ENCODE peak calls at places on chromosomes 4 and X, in ten cellular contexts. One of them, this sample, is unnamed.

GRCh38 chrX:55715847-55716246 is 1.7 kb upstream of the RRAGB start:
- ATAC-seq in left lobe of liver: no peak
- ATAC-seq in pancreas: no peak
- ATAC-seq in naive thymus-derived CD4-positive, alpha-beta T cell: no peak
- ATAC-seq in thoracic aorta: no peak
- ATAC-seq in upper lobe of left lung: no peak
- ATAC-seq in activated T-cell treated with anti-CD3 and anti-CD28 coated beads, Interleukin-2, amount 50 U/mL, for 72 hours: no peak
- ATAC-seq in effector memory CD8-positive, alpha-beta T cell: no peak
- ATAC-seq in T-cell: no peak
- ATAC-seq in right cardiac atrium: no peak
- ATAC-seq in this sample: no peak

GRCh38 chr4:6595897-6596537 is 21.0 kb downstream of the MAN2B2 start:
- ATAC-seq in upper lobe of left lung: peak; percentile 5
- ATAC-seq in naive thymus-derived CD4-positive, alpha-beta T cell: peak; percentile 15
- ATAC-seq in left lobe of liver: no peak
- ATAC-seq in activated T-cell treated with anti-CD3 and anti-CD28 coated beads, Interleukin-2, amount 50 U/mL, for 72 hours: no peak
- ATAC-seq in T-cell: no peak
- ATAC-seq in thoracic aorta: no peak
- ATAC-seq in effector memory CD8-positive, alpha-beta T cell: no peak
- ATAC-seq in pancreas: no peak
- ATAC-seq in right cardiac atrium: no peak
- ATAC-seq in this sample: no peak

GRCh38 chr4:26959654-26960047 is 99.0 kb downstream of the STIM2 start:
- ATAC-seq in effector memory CD8-positive, alpha-beta T cell: no peak
- ATAC-seq in naive thymus-derived CD4-positive, alpha-beta T cell: peak; percentile 52
- ATAC-seq in right cardiac atrium: no peak
- ATAC-seq in upper lobe of left lung: no peak
- ATAC-seq in pancreas: no peak
- ATAC-seq in T-cell: no peak
- ATAC-seq in thoracic aorta: no peak
- ATAC-seq in left lobe of liver: no peak
- ATAC-seq in activated T-cell treated with anti-CD3 and anti-CD28 coated beads, Interleukin-2, amount 50 U/mL, for 72 hours: peak; percentile 12
- ATAC-seq in this sample: no peak

GRCh38 chr4:173934201-173934600 is 349.3 kb downstream of the FBXO8 start:
- ATAC-seq in activated T-cell treated with anti-CD3 and anti-CD28 coated beads, Interleukin-2, amount 50 U/mL, for 72 hours: no peak
- ATAC-seq in upper lobe of left lung: no peak
- ATAC-seq in T-cell: no peak
- ATAC-seq in left lobe of liver: no peak
- ATAC-seq in thoracic aorta: no peak
- ATAC-seq in effector memory CD8-positive, alpha-beta T cell: no peak
- ATAC-seq in right cardiac atrium: no peak
- ATAC-seq in pancreas: no peak
- ATAC-seq in naive thymus-derived CD4-positive, alpha-beta T cell: no peak
- ATAC-seq in this sample: no peak

GRCh38 chrX:98057176-98057575 is 1173.5 kb downstream of the RPA4 start:
- ATAC-seq in upper lobe of left lung: no peak
- ATAC-seq in T-cell: no peak
- ATAC-seq in right cardiac atrium: no peak
- ATAC-seq in naive thymus-derived CD4-positive, alpha-beta T cell: no peak
- ATAC-seq in thoracic aorta: no peak
- ATAC-seq in effector memory CD8-positive, alpha-beta T cell: no peak
- ATAC-seq in left lobe of liver: no peak
- ATAC-seq in activated T-cell treated with anti-CD3 and anti-CD28 coated beads, Interleukin-2, amount 50 U/mL, for 72 hours: no peak
- ATAC-seq in pancreas: no peak
- ATAC-seq in this sample: no peak

GRCh38 chr4:128735714-128736113 is 73.8 kb upstream of the JADE1 start:
- ATAC-seq in upper lobe of left lung: no peak
- ATAC-seq in effector memory CD8-positive, alpha-beta T cell: no peak
- ATAC-seq in pancreas: no peak
- ATAC-seq in thoracic aorta: no peak
- ATAC-seq in left lobe of liver: no peak
- ATAC-seq in right cardiac atrium: no peak
- ATAC-seq in activated T-cell treated with anti-CD3 and anti-CD28 coated beads, Interleukin-2, amount 50 U/mL, for 72 hours: no peak
- ATAC-seq in naive thymus-derived CD4-positive, alpha-beta T cell: no peak
- ATAC-seq in T-cell: no peak
- ATAC-seq in this sample: no peak

GRCh38 chrX:41009816-41010187 is 75.4 kb upstream of the USP9X start:
- ATAC-seq in naive thymus-derived CD4-positive, alpha-beta T cell: no peak
- ATAC-seq in right cardiac atrium: peak; percentile 53
- ATAC-seq in left lobe of liver: no peak
- ATAC-seq in upper lobe of left lung: peak; percentile 57
- ATAC-seq in effector memory CD8-positive, alpha-beta T cell: no peak
- ATAC-seq in activated T-cell treated with anti-CD3 and anti-CD28 coated beads, Interleukin-2, amount 50 U/mL, for 72 hours: peak; percentile 47
- ATAC-seq in T-cell: no peak
- ATAC-seq in thoracic aorta: no peak
- ATAC-seq in pancreas: peak; percentile 69
- ATAC-seq in this sample: peak; percentile 30

GRCh38 chr4:139245590-139245989 is 34.4 kb downstream of the MGARP start:
- ATAC-seq in naive thymus-derived CD4-positive, alpha-beta T cell: no peak
- ATAC-seq in activated T-cell treated with anti-CD3 and anti-CD28 coated beads, Interleukin-2, amount 50 U/mL, for 72 hours: no peak
- ATAC-seq in pancreas: no peak
- ATAC-seq in thoracic aorta: no peak
- ATAC-seq in effector memory CD8-positive, alpha-beta T cell: no peak
- ATAC-seq in right cardiac atrium: no peak
- ATAC-seq in upper lobe of left lung: no peak
- ATAC-seq in T-cell: no peak
- ATAC-seq in left lobe of liver: no peak
- ATAC-seq in this sample: no peak

GRCh38 chr4:130124066-130124465 is 1028.1 kb downstream of the C4orf33 start:
- ATAC-seq in thoracic aorta: no peak
- ATAC-seq in naive thymus-derived CD4-positive, alpha-beta T cell: no peak
- ATAC-seq in upper lobe of left lung: no peak
- ATAC-seq in left lobe of liver: no peak
- ATAC-seq in T-cell: no peak
- ATAC-seq in effector memory CD8-positive, alpha-beta T cell: no peak
- ATAC-seq in activated T-cell treated with anti-CD3 and anti-CD28 coated beads, Interleukin-2, amount 50 U/mL, for 72 hours: no peak
- ATAC-seq in right cardiac atrium: no peak
- ATAC-seq in pancreas: no peak
- ATAC-seq in this sample: no peak

GRCh38 chrX:119467433-119467832 is 811 bp upstream of the SLC25A5 start:
- ATAC-seq in right cardiac atrium: no peak
- ATAC-seq in upper lobe of left lung: no peak
- ATAC-seq in pancreas: peak; percentile 2
- ATAC-seq in naive thymus-derived CD4-positive, alpha-beta T cell: no peak
- ATAC-seq in T-cell: no peak
- ATAC-seq in left lobe of liver: peak; percentile 30
- ATAC-seq in effector memory CD8-positive, alpha-beta T cell: no peak
- ATAC-seq in activated T-cell treated with anti-CD3 and anti-CD28 coated beads, Interleukin-2, amount 50 U/mL, for 72 hours: no peak
- ATAC-seq in thoracic aorta: no peak
- ATAC-seq in this sample: no peak

GRCh38 chr4:173943547-173943946 is 339.9 kb downstream of the FBXO8 start:
- ATAC-seq in thoracic aorta: no peak
- ATAC-seq in T-cell: no peak
- ATAC-seq in naive thymus-derived CD4-positive, alpha-beta T cell: peak; percentile 56
- ATAC-seq in left lobe of liver: no peak
- ATAC-seq in activated T-cell treated with anti-CD3 and anti-CD28 coated beads, Interleukin-2, amount 50 U/mL, for 72 hours: no peak
- ATAC-seq in pancreas: no peak
- ATAC-seq in right cardiac atrium: no peak
- ATAC-seq in upper lobe of left lung: no peak
- ATAC-seq in effector memory CD8-positive, alpha-beta T cell: no peak
- ATAC-seq in this sample: no peak

GRCh38 chrX:48893556-48894348 is 3.8 kb downstream of the TIMM17B start:
- ATAC-seq in activated T-cell treated with anti-CD3 and anti-CD28 coated beads, Interleukin-2, amount 50 U/mL, for 72 hours: no peak
- ATAC-seq in T-cell: no peak
- ATAC-seq in naive thymus-derived CD4-positive, alpha-beta T cell: no peak
- ATAC-seq in upper lobe of left lung: no peak
- ATAC-seq in effector memory CD8-positive, alpha-beta T cell: no peak
- ATAC-seq in thoracic aorta: no peak
- ATAC-seq in left lobe of liver: no peak
- ATAC-seq in pancreas: no peak
- ATAC-seq in right cardiac atrium: no peak
- ATAC-seq in this sample: no peak

GRCh38 chrX:55486736-55487135 is 2.9 kb downstream of the USP51 start:
- ATAC-seq in left lobe of liver: no peak
- ATAC-seq in right cardiac atrium: no peak
- ATAC-seq in naive thymus-derived CD4-positive, alpha-beta T cell: no peak
- ATAC-seq in T-cell: no peak
- ATAC-seq in upper lobe of left lung: no peak
- ATAC-seq in pancreas: no peak
- ATAC-seq in effector memory CD8-positive, alpha-beta T cell: no peak
- ATAC-seq in activated T-cell treated with anti-CD3 and anti-CD28 coated beads, Interleukin-2, amount 50 U/mL, for 72 hours: no peak
- ATAC-seq in thoracic aorta: no peak
- ATAC-seq in this sample: no peak

GRCh38 chrX:94831364-94831763 is 1157.4 kb downstream of the FAM133A start:
- ATAC-seq in left lobe of liver: no peak
- ATAC-seq in naive thymus-derived CD4-positive, alpha-beta T cell: no peak
- ATAC-seq in thoracic aorta: no peak
- ATAC-seq in effector memory CD8-positive, alpha-beta T cell: no peak
- ATAC-seq in T-cell: no peak
- ATAC-seq in activated T-cell treated with anti-CD3 and anti-CD28 coated beads, Interleukin-2, amount 50 U/mL, for 72 hours: no peak
- ATAC-seq in pancreas: no peak
- ATAC-seq in right cardiac atrium: no peak
- ATAC-seq in upper lobe of left lung: no peak
- ATAC-seq in this sample: no peak

GRCh38 chrX:46589977-46590723 is 16.6 kb downstream of the CHST7 start:
- ATAC-seq in upper lobe of left lung: no peak
- ATAC-seq in thoracic aorta: no peak
- ATAC-seq in naive thymus-derived CD4-positive, alpha-beta T cell: no peak
- ATAC-seq in T-cell: no peak
- ATAC-seq in effector memory CD8-positive, alpha-beta T cell: peak; percentile 35
- ATAC-seq in left lobe of liver: peak; percentile 86
- ATAC-seq in pancreas: no peak
- ATAC-seq in activated T-cell treated with anti-CD3 and anti-CD28 coated beads, Interleukin-2, amount 50 U/mL, for 72 hours: no peak
- ATAC-seq in right cardiac atrium: no peak
- ATAC-seq in this sample: no peak

GRCh38 chrX:53659039-53659438 is 27.5 kb downstream of the HUWE1 start:
- ATAC-seq in pancreas: no peak
- ATAC-seq in left lobe of liver: peak; percentile 25
- ATAC-seq in right cardiac atrium: no peak
- ATAC-seq in T-cell: no peak
- ATAC-seq in activated T-cell treated with anti-CD3 and anti-CD28 coated beads, Interleukin-2, amount 50 U/mL, for 72 hours: no peak
- ATAC-seq in upper lobe of left lung: no peak
- ATAC-seq in naive thymus-derived CD4-positive, alpha-beta T cell: no peak
- ATAC-seq in effector memory CD8-positive, alpha-beta T cell: no peak
- ATAC-seq in thoracic aorta: no peak
- ATAC-seq in this sample: no peak